ENCODE peak calls at places on chromosomes 16 and 17, in nine cellular contexts. S is fibroblast of pulmonary artery; O is myocyte; H is HCEC 1CT; Q is nucleus accumbens; W is NCI-H2081 treated with DMSO at 0.1 percent for 48 hours; J is mesothelial cell of epicardium; I is stimulated activated CD4-positive, alpha-beta T cell treated with anti-CD3 and anti-CD28 coated beads, Interleukin-15, amount 100 ng/mL, for 1 hour; B is neural progenitor cell. F is an unnamed sample.

GRCh38 chr17:31811021-31811565 is 48.0 kb downstream of the COPRS start:
- DNase-seq in S (peak), O (no peak), H (no peak), Q (no peak), W (no peak), J (no peak), I (no peak), B (no peak), F (peak)

GRCh38 chr16:3650631-3651265 is 3.7 kb upstream of the DNASE1 start:
- DNase-seq in S (no peak), O (no peak), H (no peak), Q (no peak), W (no peak), J (no peak), I (no peak), B (no peak), F (no peak)

GRCh38 chr17:82458885-82459424 is 414 bp downstream of the NARF start:
- DNase-seq in S (peak), O (peak), H (no peak), Q (no peak), W (no peak), J (no peak), I (no peak), B (peak), F (no peak)

GRCh38 chr16:52069866-52070265 is 477.1 kb downstream of the TOX3 start:
- DNase-seq in S (peak), O (peak), H (no peak), Q (no peak), W (no peak), J (no peak), I (no peak), B (peak), F (peak)

GRCh38 chr17:79073016-79073705 is 1.5 kb upstream of the ENGASE start:
- DNase-seq in S (no peak), O (no peak), H (no peak), Q (no peak), W (no peak), J (no peak), I (no peak), B (no peak), F (no peak)

GRCh38 chr16:86523166-86523740 is 12.9 kb downstream of the FOXF1 start:
- DNase-seq in S (no peak), O (peak), H (no peak), Q (no peak), W (no peak), J (no peak), I (no peak), B (no peak), F (no peak)

GRCh38 chr16:19884021-19884485 is 595 bp downstream of the GPRC5B start:
- DNase-seq in S (no peak), O (peak), H (no peak), Q (no peak), W (no peak), J (no peak), I (no peak), B (peak), F (no peak)

GRCh38 chr16:74749291-74750055 is 25.1 kb downstream of the FA2H start:
- DNase-seq in S (no peak), O (peak), H (peak), Q (no peak), W (no peak), J (no peak), I (no peak), B (peak), F (no peak)

GRCh38 chr16:56921571-56921970 is 10.4 kb upstream of the HERPUD1 start:
- DNase-seq in S (no peak), O (no peak), H (no peak), Q (no peak), W (no peak), J (no peak), I (no peak), B (no peak), F (no peak)

GRCh38 chr16:57609541-57610401 is 18.7 kb upstream of the ADGRG1 start:
- DNase-seq in S (peak), O (peak), H (no peak), Q (peak), W (no peak), J (no peak), I (no peak), B (no peak), F (no peak)

GRCh38 chr17:40418428-40418706 is 671 bp upstream of the TOP2A start:
- DNase-seq in S (no peak), O (no peak), H (no peak), Q (no peak), W (no peak), J (peak), I (no peak), B (no peak), F (no peak)

GRCh38 chr17:34527121-34527907 is 52.1 kb upstream of the TMEM132E start:
- DNase-seq in S (no peak), O (no peak), H (no peak), Q (no peak), W (no peak), J (no peak), I (no peak), B (peak), F (no peak)

GRCh38 chr17:4744999-4745969 is 5.6 kb upstream of the CXCL16 start:
- DNase-seq in S (no peak), O (no peak), H (no peak), Q (no peak), W (no peak), J (no peak), I (no peak), B (peak), F (no peak)

GRCh38 chr17:13351046-13351445 is 250.7 kb downstream of the HS3ST3A1 start:
- DNase-seq in S (no peak), O (peak), H (peak), Q (no peak), W (no peak), J (no peak), I (no peak), B (no peak), F (no peak)

GRCh38 chr17:69733171-69734014 is 318.9 kb downstream of the MAP2K6 start:
- DNase-seq in S (peak), O (peak), H (peak), Q (no peak), W (no peak), J (no peak), I (no peak), B (no peak), F (peak)

GRCh38 chr16:11319529-11320146 is 25.6 kb upstream of the RMI2 start:
- DNase-seq in S (no peak), O (peak), H (no peak), Q (no peak), W (no peak), J (no peak), I (no peak), B (no peak), F (no peak)

GRCh38 chr17:50976951-50977472 is 110.9 kb upstream of the TOB1 start:
- DNase-seq in S (peak), O (no peak), H (no peak), Q (no peak), W (peak), J (no peak), I (no peak), B (no peak), F (no peak)

GRCh38 chr16:67561501-67561823 is 864 bp upstream of the CTCF start:
- DNase-seq in S (no peak), O (no peak), H (no peak), Q (no peak), W (no peak), J (no peak), I (no peak), B (no peak), F (no peak)

GRCh38 chr16:6947291-6947690 is 385.4 kb upstream of the RBFOX1 start:
- DNase-seq in S (no peak), O (no peak), H (no peak), Q (no peak), W (no peak), J (no peak), I (no peak), B (no peak), F (no peak)

GRCh38 chr17:63954402-63955063 is 18.2 kb downstream of the SCN4A start:
- DNase-seq in S (no peak), O (peak), H (no peak), Q (no peak), W (no peak), J (no peak), I (no peak), B (no peak), F (no peak)

GRCh38 chr17:11441004-11441403 is 157.3 kb upstream of the DNAH9 start:
- DNase-seq in S (no peak), O (no peak), H (no peak), Q (no peak), W (no peak), J (no peak), I (no peak), B (no peak), F (no peak)